ENCODE peak calls at places on chromosome 10, in four cellular contexts. A is heart right ventricle, L is progenitor cell of endocrine pancreas, B is GM23338. Q is an unnamed sample.

GRCh38 chr10:76492026-76492425 is 1060.6 kb downstream of the LRMDA start:
- DNase-seq in A (no peak), L (no peak), B (no peak), Q (no peak)

GRCh38 chr10:124596914-124597676 is 135.5 kb downstream of the LHPP start:
- DNase-seq in A (no peak), L (no peak), B (no peak), Q (no peak)

GRCh38 chr10:102583435-102584417 is 60.6 kb upstream of the TRIM8 start:
- DNase-seq in A (peak; percentile 79), L (peak; percentile 62), B (peak; percentile 96), Q (peak; percentile 88)

GRCh38 chr10:101879456-101880189 is 36.0 kb upstream of the KCNIP2 start:
- DNase-seq in A (no peak), L (no peak), B (no peak), Q (no peak)

GRCh38 chr10:10211409-10211808 is 806.3 kb upstream of the CELF2 start:
- DNase-seq in A (no peak), L (no peak), B (no peak), Q (no peak)

GRCh38 chr10:90407116-90407515 is 450.7 kb downstream of the HTR7 start:
- DNase-seq in A (no peak), L (no peak), B (peak; percentile 4), Q (no peak)

GRCh38 chr10:122487231-122487765 is 25.9 kb downstream of the HTRA1 start:
- DNase-seq in A (no peak), L (no peak), B (no peak), Q (peak; percentile 60)

GRCh38 chr10:84946984-84947383 is 618.6 kb downstream of the CCSER2 start:
- DNase-seq in A (no peak), L (no peak), B (no peak), Q (no peak)

GRCh38 chr10:54501919-54502318 is 299.1 kb downstream of the PCDH15 start:
- DNase-seq in A (no peak), L (no peak), B (no peak), Q (no peak)

Q was measured in tibial artery.